ENCODE peak calls at places on chromosomes 16 and 17, in four cellular contexts. One of them, this sample, is unnamed.

GRCh38 chr16:84396537-84397008 is 28.2 kb downstream of the ATP2C2 start:
- DNase-seq in posterior cingulate gyrus: no peak
- DNase-seq in lower leg skin: no peak
- DNase-seq in midbrain: no peak
- DNase-seq in this sample: no peak

GRCh38 chr16:64297863-64298579 is 823.8 kb downstream of the CDH11 start:
- DNase-seq in midbrain: no peak
- DNase-seq in lower leg skin: no peak
- DNase-seq in posterior cingulate gyrus: no peak
- DNase-seq in this sample: no peak

GRCh38 chr16:68779891-68780290 is 42.8 kb downstream of the CDH1 start:
- DNase-seq in posterior cingulate gyrus: peak; percentile 22
- DNase-seq in midbrain: no peak
- DNase-seq in lower leg skin: no peak
- DNase-seq in this sample: no peak

GRCh38 chr17:76458580-76459490 is 5.9 kb upstream of the UBE2O start:
- DNase-seq in midbrain: no peak
- DNase-seq in lower leg skin: no peak
- DNase-seq in posterior cingulate gyrus: peak; percentile 59
- DNase-seq in this sample: no peak

GRCh38 chr17:76998839-76999238 is 130.6 kb downstream of the MGAT5B start:
- DNase-seq in posterior cingulate gyrus: no peak
- DNase-seq in lower leg skin: no peak
- DNase-seq in midbrain: no peak
- DNase-seq in this sample: no peak

GRCh38 chr16:66344533-66345145 is 21.9 kb upstream of the CDH5 start:
- DNase-seq in lower leg skin: no peak
- DNase-seq in posterior cingulate gyrus: no peak
- DNase-seq in midbrain: peak; percentile 76
- DNase-seq in this sample: no peak

GRCh38 chr17:292016-292415 is 60.6 kb downstream of the RPH3AL start:
- DNase-seq in midbrain: no peak
- DNase-seq in lower leg skin: no peak
- DNase-seq in posterior cingulate gyrus: peak; percentile 54
- DNase-seq in this sample: no peak

GRCh38 chr17:48290378-48290777 is 139.6 kb downstream of the SKAP1 start:
- DNase-seq in lower leg skin: no peak
- DNase-seq in midbrain: no peak
- DNase-seq in posterior cingulate gyrus: no peak
- DNase-seq in this sample: no peak

GRCh38 chr17:72462396-72462795 is 341.6 kb downstream of the SOX9 start:
- DNase-seq in lower leg skin: no peak
- DNase-seq in midbrain: no peak
- DNase-seq in posterior cingulate gyrus: no peak
- DNase-seq in this sample: no peak

GRCh38 chr17:65374966-65375365 is 186.5 kb downstream of the AXIN2 start:
- DNase-seq in lower leg skin: no peak
- DNase-seq in posterior cingulate gyrus: no peak
- DNase-seq in midbrain: no peak
- DNase-seq in this sample: no peak

GRCh38 chr17:82219083-82219482 is 6.4 kb upstream of the CCDC57 start:
- DNase-seq in midbrain: no peak
- DNase-seq in lower leg skin: no peak
- DNase-seq in posterior cingulate gyrus: no peak
- DNase-seq in this sample: no peak

GRCh38 chr17:61149862-61150362 is 249.7 kb upstream of the TBX2 start:
- DNase-seq in lower leg skin: no peak
- DNase-seq in posterior cingulate gyrus: no peak
- DNase-seq in midbrain: no peak
- DNase-seq in this sample: no peak

GRCh38 chr17:42872251-42872965 is 21.4 kb downstream of the AOC3 start:
- DNase-seq in lower leg skin: no peak
- DNase-seq in midbrain: no peak
- DNase-seq in posterior cingulate gyrus: peak; percentile 47
- DNase-seq in this sample: no peak

GRCh38 chr16:20359997-20360396 is 7.5 kb upstream of the UMOD start:
- DNase-seq in posterior cingulate gyrus: no peak
- DNase-seq in lower leg skin: no peak
- DNase-seq in midbrain: no peak
- DNase-seq in this sample: no peak

GRCh38 chr16:84983308-84983707 is 28.0 kb downstream of the ZDHHC7 start:
- DNase-seq in posterior cingulate gyrus: no peak
- DNase-seq in midbrain: no peak
- DNase-seq in lower leg skin: no peak
- DNase-seq in this sample: no peak

GRCh38 chr16:54921229-54921824 is 9.3 kb upstream of the IRX5 start:
- DNase-seq in lower leg skin: no peak
- DNase-seq in midbrain: no peak
- DNase-seq in posterior cingulate gyrus: no peak
- DNase-seq in this sample: no peak

GRCh38 chr17:43671755-43672502 is 10.2 kb upstream of the MEOX1 start:
- DNase-seq in lower leg skin: no peak
- DNase-seq in midbrain: no peak
- DNase-seq in posterior cingulate gyrus: no peak
- DNase-seq in this sample: no peak

GRCh38 chr17:82839617-82840292 is at the start of gene ZNF750:
- DNase-seq in posterior cingulate gyrus: no peak
- DNase-seq in lower leg skin: no peak
- DNase-seq in midbrain: no peak
- DNase-seq in this sample: peak; percentile 68

GRCh38 chr17:58153046-58153445 is 4.9 kb downstream of the OR4D1 start:
- DNase-seq in posterior cingulate gyrus: no peak
- DNase-seq in midbrain: no peak
- DNase-seq in lower leg skin: no peak
- DNase-seq in this sample: no peak

GRCh38 chr17:45284176-45285140 is 22.6 kb upstream of the SPATA32 start:
- DNase-seq in posterior cingulate gyrus: no peak
- DNase-seq in lower leg skin: peak; percentile 46
- DNase-seq in midbrain: no peak
- DNase-seq in this sample: peak; percentile 91

GRCh38 chr16:88378836-88379693 is 3.7 kb upstream of the ZNF469 start:
- DNase-seq in lower leg skin: no peak
- DNase-seq in posterior cingulate gyrus: peak; percentile 59
- DNase-seq in midbrain: no peak
- DNase-seq in this sample: no peak

GRCh38 chr16:79278506-79278905 is 322.0 kb downstream of the MAF start:
- DNase-seq in midbrain: no peak
- DNase-seq in posterior cingulate gyrus: no peak
- DNase-seq in lower leg skin: no peak
- DNase-seq in this sample: no peak

GRCh38 chr16:10514369-10515055 is 65.9 kb downstream of the EMP2 start:
- DNase-seq in posterior cingulate gyrus: no peak
- DNase-seq in lower leg skin: peak; percentile 52
- DNase-seq in midbrain: peak; percentile 30
- DNase-seq in this sample: no peak

GRCh38 chr17:35715416-35715815 is 16.0 kb upstream of the RASL10B start:
- DNase-seq in lower leg skin: no peak
- DNase-seq in posterior cingulate gyrus: no peak
- DNase-seq in midbrain: no peak
- DNase-seq in this sample: no peak

GRCh38 chr17:61209524-61209923 is 190.1 kb upstream of the TBX2 start:
- DNase-seq in posterior cingulate gyrus: no peak
- DNase-seq in lower leg skin: no peak
- DNase-seq in midbrain: peak; percentile 58
- DNase-seq in this sample: no peak

GRCh38 chr17:78368854-78369495 is 9.1 kb upstream of the SOCS3 start:
- DNase-seq in lower leg skin: no peak
- DNase-seq in posterior cingulate gyrus: no peak
- DNase-seq in midbrain: no peak
- DNase-seq in this sample: no peak

GRCh38 chr16:50961944-50962343 is 189.1 kb downstream of the SALL1 start:
- DNase-seq in lower leg skin: no peak
- DNase-seq in midbrain: no peak
- DNase-seq in posterior cingulate gyrus: no peak
- DNase-seq in this sample: no peak

GRCh38 chr16:1445518-1446197 is 1.3 kb upstream of the CCDC154 start:
- DNase-seq in lower leg skin: no peak
- DNase-seq in midbrain: no peak
- DNase-seq in posterior cingulate gyrus: no peak
- DNase-seq in this sample: no peak

This sample was measured in breast epithelium.